ENCODE peak calls at places on chromosomes 6 and 20, in nine cellular contexts. One of them, this sample, is unnamed.

GRCh38 chr20:13788167-13788834 is 3.5 kb downstream of the NDUFAF5 start:
- DNase-seq in NCI-H2081: peak
- DNase-seq in fibroblast of pulmonary artery: peak
- DNase-seq in NCI-H1417: peak
- DNase-seq in heart left ventricle: no peak
- DNase-seq in GM13976: peak
- DNase-seq in naive B cell: no peak
- DNase-seq in hippocampal formation: no peak
- DNase-seq in CD8-positive, alpha-beta memory T cell: no peak
- DNase-seq in this sample: peak

GRCh38 chr20:50353289-50353961 is 156.8 kb upstream of the PTPN1 start:
- DNase-seq in NCI-H2081: no peak
- DNase-seq in fibroblast of pulmonary artery: no peak
- DNase-seq in NCI-H1417: no peak
- DNase-seq in heart left ventricle: no peak
- DNase-seq in GM13976: no peak
- DNase-seq in naive B cell: no peak
- DNase-seq in hippocampal formation: no peak
- DNase-seq in CD8-positive, alpha-beta memory T cell: no peak
- DNase-seq in this sample: no peak

GRCh38 chr6:41355952-41356351 is 20.5 kb downstream of the NCR2 start:
- DNase-seq in NCI-H2081: no peak
- DNase-seq in fibroblast of pulmonary artery: no peak
- DNase-seq in NCI-H1417: no peak
- DNase-seq in heart left ventricle: no peak
- DNase-seq in GM13976: no peak
- DNase-seq in naive B cell: no peak
- DNase-seq in hippocampal formation: no peak
- DNase-seq in CD8-positive, alpha-beta memory T cell: no peak
- DNase-seq in this sample: no peak

GRCh38 chr6:47016236-47016635 is 25.9 kb downstream of the ADGRF1 start:
- DNase-seq in NCI-H2081: no peak
- DNase-seq in fibroblast of pulmonary artery: no peak
- DNase-seq in NCI-H1417: peak
- DNase-seq in heart left ventricle: no peak
- DNase-seq in GM13976: no peak
- DNase-seq in naive B cell: no peak
- DNase-seq in hippocampal formation: no peak
- DNase-seq in CD8-positive, alpha-beta memory T cell: no peak
- DNase-seq in this sample: no peak

GRCh38 chr20:13333793-13334192 is 112.7 kb downstream of the ISM1 start:
- DNase-seq in NCI-H2081: peak
- DNase-seq in fibroblast of pulmonary artery: peak
- DNase-seq in NCI-H1417: peak
- DNase-seq in heart left ventricle: no peak
- DNase-seq in GM13976: no peak
- DNase-seq in naive B cell: no peak
- DNase-seq in hippocampal formation: no peak
- DNase-seq in CD8-positive, alpha-beta memory T cell: no peak
- DNase-seq in this sample: no peak

GRCh38 chr6:5082487-5083306 is 2.4 kb upstream of the PPP1R3G start:
- DNase-seq in NCI-H2081: no peak
- DNase-seq in fibroblast of pulmonary artery: peak
- DNase-seq in NCI-H1417: no peak
- DNase-seq in heart left ventricle: no peak
- DNase-seq in GM13976: no peak
- DNase-seq in naive B cell: no peak
- DNase-seq in hippocampal formation: no peak
- DNase-seq in CD8-positive, alpha-beta memory T cell: no peak
- DNase-seq in this sample: no peak

GRCh38 chr20:62225820-62226635 is 6.0 kb upstream of the HRH3 start:
- DNase-seq in NCI-H2081: no peak
- DNase-seq in fibroblast of pulmonary artery: no peak
- DNase-seq in NCI-H1417: no peak
- DNase-seq in heart left ventricle: no peak
- DNase-seq in GM13976: no peak
- DNase-seq in naive B cell: no peak
- DNase-seq in hippocampal formation: no peak
- DNase-seq in CD8-positive, alpha-beta memory T cell: no peak
- DNase-seq in this sample: no peak

GRCh38 chr6:21666200-21666671 is 72.7 kb downstream of the SOX4 start:
- DNase-seq in NCI-H2081: no peak
- DNase-seq in fibroblast of pulmonary artery: peak
- DNase-seq in NCI-H1417: no peak
- DNase-seq in heart left ventricle: peak
- DNase-seq in GM13976: peak
- DNase-seq in naive B cell: no peak
- DNase-seq in hippocampal formation: no peak
- DNase-seq in CD8-positive, alpha-beta memory T cell: no peak
- DNase-seq in this sample: peak

GRCh38 chr20:34083137-34083536 is 28.9 kb downstream of the EIF2S2 start:
- DNase-seq in NCI-H2081: no peak
- DNase-seq in fibroblast of pulmonary artery: peak
- DNase-seq in NCI-H1417: peak
- DNase-seq in heart left ventricle: peak
- DNase-seq in GM13976: no peak
- DNase-seq in naive B cell: no peak
- DNase-seq in hippocampal formation: no peak
- DNase-seq in CD8-positive, alpha-beta memory T cell: no peak
- DNase-seq in this sample: no peak

GRCh38 chr20:42027746-42028268 is 409.6 kb upstream of the CHD6 start:
- DNase-seq in NCI-H2081: no peak
- DNase-seq in fibroblast of pulmonary artery: no peak
- DNase-seq in NCI-H1417: peak
- DNase-seq in heart left ventricle: no peak
- DNase-seq in GM13976: no peak
- DNase-seq in naive B cell: no peak
- DNase-seq in hippocampal formation: no peak
- DNase-seq in CD8-positive, alpha-beta memory T cell: no peak
- DNase-seq in this sample: no peak

GRCh38 chr20:50744143-50744792 is 12.9 kb downstream of the PARD6B start:
- DNase-seq in NCI-H2081: no peak
- DNase-seq in fibroblast of pulmonary artery: peak
- DNase-seq in NCI-H1417: no peak
- DNase-seq in heart left ventricle: peak
- DNase-seq in GM13976: no peak
- DNase-seq in naive B cell: no peak
- DNase-seq in hippocampal formation: no peak
- DNase-seq in CD8-positive, alpha-beta memory T cell: no peak
- DNase-seq in this sample: no peak

GRCh38 chr20:58598271-58599015 is 52.6 kb upstream of the STX16 start:
- DNase-seq in NCI-H2081: no peak
- DNase-seq in fibroblast of pulmonary artery: peak
- DNase-seq in NCI-H1417: no peak
- DNase-seq in heart left ventricle: no peak
- DNase-seq in GM13976: no peak
- DNase-seq in naive B cell: no peak
- DNase-seq in hippocampal formation: no peak
- DNase-seq in CD8-positive, alpha-beta memory T cell: no peak
- DNase-seq in this sample: no peak

GRCh38 chr20:62105592-62105991 is 16.7 kb upstream of the LSM14B start:
- DNase-seq in NCI-H2081: no peak
- DNase-seq in fibroblast of pulmonary artery: no peak
- DNase-seq in NCI-H1417: no peak
- DNase-seq in heart left ventricle: no peak
- DNase-seq in GM13976: no peak
- DNase-seq in naive B cell: no peak
- DNase-seq in hippocampal formation: no peak
- DNase-seq in CD8-positive, alpha-beta memory T cell: no peak
- DNase-seq in this sample: no peak

GRCh38 chr20:37388831-37389230 is 42.9 kb downstream of the SRC start:
- DNase-seq in NCI-H2081: no peak
- DNase-seq in fibroblast of pulmonary artery: no peak
- DNase-seq in NCI-H1417: no peak
- DNase-seq in heart left ventricle: no peak
- DNase-seq in GM13976: no peak
- DNase-seq in naive B cell: no peak
- DNase-seq in hippocampal formation: no peak
- DNase-seq in CD8-positive, alpha-beta memory T cell: no peak
- DNase-seq in this sample: no peak

GRCh38 chr6:69867075-69867911 is 937 bp downstream of the COL19A1 start:
- DNase-seq in NCI-H2081: peak
- DNase-seq in fibroblast of pulmonary artery: peak
- DNase-seq in NCI-H1417: peak
- DNase-seq in heart left ventricle: peak
- DNase-seq in GM13976: peak
- DNase-seq in naive B cell: peak
- DNase-seq in hippocampal formation: peak
- DNase-seq in CD8-positive, alpha-beta memory T cell: peak
- DNase-seq in this sample: peak

GRCh38 chr20:38986663-38987062 is 24.5 kb downstream of the DHX35 start:
- DNase-seq in NCI-H2081: no peak
- DNase-seq in fibroblast of pulmonary artery: peak
- DNase-seq in NCI-H1417: no peak
- DNase-seq in heart left ventricle: no peak
- DNase-seq in GM13976: no peak
- DNase-seq in naive B cell: no peak
- DNase-seq in hippocampal formation: no peak
- DNase-seq in CD8-positive, alpha-beta memory T cell: no peak
- DNase-seq in this sample: no peak

GRCh38 chr6:44489912-44490604 is 102.6 kb downstream of the CDC5L start:
- DNase-seq in NCI-H2081: no peak
- DNase-seq in fibroblast of pulmonary artery: peak
- DNase-seq in NCI-H1417: no peak
- DNase-seq in heart left ventricle: no peak
- DNase-seq in GM13976: no peak
- DNase-seq in naive B cell: no peak
- DNase-seq in hippocampal formation: no peak
- DNase-seq in CD8-positive, alpha-beta memory T cell: no peak
- DNase-seq in this sample: no peak

GRCh38 chr6:116572162-116572561 is 858 bp downstream of the RWDD1 start:
- DNase-seq in NCI-H2081: peak
- DNase-seq in fibroblast of pulmonary artery: peak
- DNase-seq in NCI-H1417: peak
- DNase-seq in heart left ventricle: no peak
- DNase-seq in GM13976: no peak
- DNase-seq in naive B cell: no peak
- DNase-seq in hippocampal formation: no peak
- DNase-seq in CD8-positive, alpha-beta memory T cell: no peak
- DNase-seq in this sample: peak

GRCh38 chr20:52242237-52243230 is 51.0 kb upstream of the ZFP64 start:
- DNase-seq in NCI-H2081: no peak
- DNase-seq in fibroblast of pulmonary artery: peak
- DNase-seq in NCI-H1417: peak
- DNase-seq in heart left ventricle: no peak
- DNase-seq in GM13976: peak
- DNase-seq in naive B cell: no peak
- DNase-seq in hippocampal formation: no peak
- DNase-seq in CD8-positive, alpha-beta memory T cell: no peak
- DNase-seq in this sample: no peak

GRCh38 chr6:149513915-149514314 is 29.1 kb upstream of the ZC3H12D start:
- DNase-seq in NCI-H2081: no peak
- DNase-seq in fibroblast of pulmonary artery: no peak
- DNase-seq in NCI-H1417: no peak
- DNase-seq in heart left ventricle: no peak
- DNase-seq in GM13976: no peak
- DNase-seq in naive B cell: no peak
- DNase-seq in hippocampal formation: no peak
- DNase-seq in CD8-positive, alpha-beta memory T cell: no peak
- DNase-seq in this sample: no peak

GRCh38 chr6:16639689-16640480 is 121.4 kb downstream of the ATXN1 start:
- DNase-seq in NCI-H2081: no peak
- DNase-seq in fibroblast of pulmonary artery: peak
- DNase-seq in NCI-H1417: no peak
- DNase-seq in heart left ventricle: no peak
- DNase-seq in GM13976: no peak
- DNase-seq in naive B cell: no peak
- DNase-seq in hippocampal formation: no peak
- DNase-seq in CD8-positive, alpha-beta memory T cell: no peak
- DNase-seq in this sample: no peak

GRCh38 chr20:50070361-50070760 is 42.6 kb downstream of the UBE2V1 start:
- DNase-seq in NCI-H2081: no peak
- DNase-seq in fibroblast of pulmonary artery: no peak
- DNase-seq in NCI-H1417: no peak
- DNase-seq in heart left ventricle: no peak
- DNase-seq in GM13976: no peak
- DNase-seq in naive B cell: no peak
- DNase-seq in hippocampal formation: no peak
- DNase-seq in CD8-positive, alpha-beta memory T cell: no peak
- DNase-seq in this sample: no peak

GRCh38 chr6:17600527-17601388 is 656 bp downstream of the FAM8A1 start:
- DNase-seq in NCI-H2081: peak
- DNase-seq in fibroblast of pulmonary artery: peak
- DNase-seq in NCI-H1417: peak
- DNase-seq in heart left ventricle: peak
- DNase-seq in GM13976: peak
- DNase-seq in naive B cell: peak
- DNase-seq in hippocampal formation: peak
- DNase-seq in CD8-positive, alpha-beta memory T cell: peak
- DNase-seq in this sample: peak

GRCh38 chr6:27669278-27669797 is 196.4 kb upstream of the ZNF184 start:
- DNase-seq in NCI-H2081: peak
- DNase-seq in fibroblast of pulmonary artery: no peak
- DNase-seq in NCI-H1417: no peak
- DNase-seq in heart left ventricle: no peak
- DNase-seq in GM13976: no peak
- DNase-seq in naive B cell: no peak
- DNase-seq in hippocampal formation: no peak
- DNase-seq in CD8-positive, alpha-beta memory T cell: no peak
- DNase-seq in this sample: no peak

GRCh38 chr6:16217156-16217721 is 21.1 kb upstream of the GMPR start:
- DNase-seq in NCI-H2081: no peak
- DNase-seq in fibroblast of pulmonary artery: no peak
- DNase-seq in NCI-H1417: no peak
- DNase-seq in heart left ventricle: no peak
- DNase-seq in GM13976: no peak
- DNase-seq in naive B cell: no peak
- DNase-seq in hippocampal formation: no peak
- DNase-seq in CD8-positive, alpha-beta memory T cell: no peak
- DNase-seq in this sample: no peak

GRCh38 chr6:125784365-125784764 is 6.4 kb upstream of the NCOA7 start:
- DNase-seq in NCI-H2081: no peak
- DNase-seq in fibroblast of pulmonary artery: peak
- DNase-seq in NCI-H1417: no peak
- DNase-seq in heart left ventricle: no peak
- DNase-seq in GM13976: no peak
- DNase-seq in naive B cell: no peak
- DNase-seq in hippocampal formation: no peak
- DNase-seq in CD8-positive, alpha-beta memory T cell: no peak
- DNase-seq in this sample: no peak

GRCh38 chr6:44297063-44298038 is 15.8 kb downstream of the AARS2 start:
- DNase-seq in NCI-H2081: peak
- DNase-seq in fibroblast of pulmonary artery: peak
- DNase-seq in NCI-H1417: peak
- DNase-seq in heart left ventricle: no peak
- DNase-seq in GM13976: peak
- DNase-seq in naive B cell: peak
- DNase-seq in hippocampal formation: no peak
- DNase-seq in CD8-positive, alpha-beta memory T cell: no peak
- DNase-seq in this sample: peak

GRCh38 chr6:45697605-45698004 is 318.1 kb downstream of the CLIC5 start:
- DNase-seq in NCI-H2081: no peak
- DNase-seq in fibroblast of pulmonary artery: peak
- DNase-seq in NCI-H1417: no peak
- DNase-seq in heart left ventricle: no peak
- DNase-seq in GM13976: peak
- DNase-seq in naive B cell: no peak
- DNase-seq in hippocampal formation: no peak
- DNase-seq in CD8-positive, alpha-beta memory T cell: no peak
- DNase-seq in this sample: no peak

GRCh38 chr20:51860015-51860882 is 57.9 kb upstream of the SALL4 start:
- DNase-seq in NCI-H2081: no peak
- DNase-seq in fibroblast of pulmonary artery: peak
- DNase-seq in NCI-H1417: no peak
- DNase-seq in heart left ventricle: no peak
- DNase-seq in GM13976: no peak
- DNase-seq in naive B cell: no peak
- DNase-seq in hippocampal formation: no peak
- DNase-seq in CD8-positive, alpha-beta memory T cell: no peak
- DNase-seq in this sample: no peak

GRCh38 chr6:111566873-111567517 is 38.7 kb downstream of the TRAF3IP2 start:
- DNase-seq in NCI-H2081: peak
- DNase-seq in fibroblast of pulmonary artery: peak
- DNase-seq in NCI-H1417: peak
- DNase-seq in heart left ventricle: no peak
- DNase-seq in GM13976: no peak
- DNase-seq in naive B cell: peak
- DNase-seq in hippocampal formation: peak
- DNase-seq in CD8-positive, alpha-beta memory T cell: no peak
- DNase-seq in this sample: peak

GRCh38 chr6:34508425-34508824 is 42.5 kb downstream of the PACSIN1 start:
- DNase-seq in NCI-H2081: no peak
- DNase-seq in fibroblast of pulmonary artery: no peak
- DNase-seq in NCI-H1417: no peak
- DNase-seq in heart left ventricle: no peak
- DNase-seq in GM13976: no peak
- DNase-seq in naive B cell: no peak
- DNase-seq in hippocampal formation: no peak
- DNase-seq in CD8-positive, alpha-beta memory T cell: no peak
- DNase-seq in this sample: no peak